ENCODE peak calls at places on chromosomes 5 and 9, in seven cellular contexts. X is transverse colon, I is breast epithelium, B is GM12878, C is Panc1, Y is prostate gland, K is HepG2. V is an unnamed sample.

GRCh38 chr5:161034456-161034855 is 182.4 kb upstream of the ATP10B start:
- DNase-seq in X (no peak), C (no peak), B (no peak), I (no peak), Y (no peak), K (no peak), V (no peak)

GRCh38 chr9:35193762-35194161 is 32.0 kb downstream of the UNC13B start:
- DNase-seq in K (peak; percentile 64), X (no peak), Y (no peak), B (no peak), C (no peak), I (no peak), V (no peak)

GRCh38 chr5:179119415-179120170 is 59.4 kb downstream of the ZNF354C start:
- DNase-seq in Y (no peak), I (no peak), X (no peak), B (no peak), K (no peak), C (no peak), V (peak; percentile 54)

GRCh38 chr5:82275267-82275664 is 2.9 kb downstream of the RPS23 start:
- DNase-seq in I (no peak), B (no peak), X (no peak), K (no peak), Y (no peak), C (no peak), V (no peak)

GRCh38 chr9:137083418-137084004 is 3.3 kb upstream of the MAN1B1 start:
- DNase-seq in Y (no peak), X (peak; percentile 42), C (peak; percentile 73), B (peak; percentile 66), K (peak; percentile 70), I (no peak), V (no peak)

GRCh38 chr5:6818594-6819512 is 105.6 kb downstream of the TENT4A start:
- DNase-seq in K (no peak), Y (no peak), C (no peak), X (no peak), B (no peak), I (no peak), V (no peak)

GRCh38 chr9:83199240-83199639 is 136.3 kb upstream of the RASEF start:
- DNase-seq in K (peak; percentile 44), B (no peak), C (no peak), I (peak; percentile 37), X (peak; percentile 33), Y (peak; percentile 54), V (no peak)

GRCh38 chr9:114779352-114779845 is 26.4 kb downstream of the TNFSF15 start:
- DNase-seq in K (no peak), I (peak; percentile 53), B (no peak), Y (peak; percentile 30), X (peak; percentile 94), C (peak; percentile 10), V (no peak)

GRCh38 chr9:73061131-73061530 is 90.5 kb upstream of the ANXA1 start:
- DNase-seq in K (no peak), X (no peak), I (no peak), B (no peak), Y (no peak), C (no peak), V (no peak)

GRCh38 chr5:52491071-52491828 is 296.5 kb upstream of the ITGA1 start:
- DNase-seq in B (no peak), C (no peak), K (no peak), Y (peak; percentile 10), I (no peak), X (no peak), V (no peak)

GRCh38 chr9:137797206-137798120 is 80.1 kb upstream of the CACNA1B start:
- DNase-seq in I (no peak), K (no peak), B (no peak), X (no peak), Y (no peak), C (no peak), V (no peak)

GRCh38 chr5:1791176-1791575 is 8.5 kb downstream of the MRPL36 start:
- DNase-seq in B (no peak), C (no peak), K (no peak), Y (no peak), X (no peak), I (no peak), V (peak; percentile 55)

GRCh38 chr9:112239284-112239683 is 64.2 kb upstream of the SUSD1 start:
- DNase-seq in K (no peak), C (no peak), I (no peak), X (peak; percentile 18), Y (no peak), B (no peak), V (no peak)

GRCh38 chr5:151779531-151780125 is 7.9 kb downstream of the G3BP1 start:
- DNase-seq in K (no peak), X (no peak), I (no peak), B (no peak), Y (no peak), C (no peak), V (no peak)
- H3K4me1 ChIP-seq in K (peaks cover 97% of the 10 kb centered on the region), X (peaks cover 6% of the 10 kb centered on the region), I (no peaks in the 10 kb centered on the region), B (peaks cover 13% of the 10 kb centered on the region), Y (peaks cover 3% of the 10 kb centered on the region), C (peaks cover 41% of the 10 kb centered on the region), V (peaks cover 97% of the 10 kb centered on the region)

GRCh38 chr5:172441262-172441751 is 13.0 kb downstream of the SH3PXD2B start:
- DNase-seq in C (no peak), B (no peak), I (no peak), Y (no peak), K (no peak), X (no peak), V (no peak)

GRCh38 chr5:172444110-172444510 is 10.2 kb downstream of the SH3PXD2B start:
- DNase-seq in X (no peak), C (no peak), Y (no peak), B (no peak), K (no peak), I (no peak), V (peak; percentile 16)

GRCh38 chr5:172444626-172445365 is 9.5 kb downstream of the SH3PXD2B start:
- DNase-seq in X (no peak), I (no peak), K (no peak), B (no peak), C (no peak), Y (no peak), V (peak; percentile 45)

GRCh38 chr5:172442592-172442991 is 11.7 kb downstream of the SH3PXD2B start:
- DNase-seq in X (no peak), B (no peak), C (no peak), Y (no peak), K (no peak), I (no peak), V (no peak)

DNA sequence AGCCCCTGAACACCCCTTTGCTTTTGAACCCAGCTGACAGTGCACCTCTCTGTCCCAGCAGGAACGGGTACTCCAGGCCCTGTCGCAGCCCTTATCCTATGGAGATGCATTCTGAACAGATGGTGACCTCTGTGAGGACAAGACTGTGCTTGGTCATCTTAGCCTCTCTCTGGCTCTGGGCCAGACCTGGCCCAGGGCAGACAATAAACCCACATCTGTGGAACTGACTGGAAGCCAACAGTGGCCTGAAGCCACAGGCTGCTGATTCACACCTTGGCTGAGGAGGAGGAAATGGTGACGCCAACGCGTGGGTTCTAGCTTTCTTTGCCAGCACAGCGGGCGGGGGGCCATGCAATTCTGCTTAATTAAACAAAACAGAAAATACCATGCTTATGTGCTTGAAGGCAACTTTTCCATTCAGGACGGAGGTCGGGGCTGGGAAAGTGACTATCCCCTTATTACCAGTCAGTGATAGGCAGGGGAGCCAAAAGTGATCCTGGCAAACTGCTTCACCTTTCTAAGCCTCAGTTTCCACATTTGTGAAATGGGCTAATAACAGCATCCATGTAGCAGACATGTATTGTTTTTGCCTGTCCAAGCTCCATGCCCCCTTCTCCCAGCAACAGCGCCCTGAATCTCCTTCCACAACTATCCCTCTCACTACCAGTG is 10.8 kb downstream of the SH3PXD2B start:
- DNase-seq in B (no peak), C (no peak), I (peak; percentile 91), K (no peak), X (peak; percentile 73), Y (peak; percentile 61), V (peak; percentile 70)
- TF ChIP-seq POLR2AphosphoS5 in B (no peak), C (peak; percentile 62), I (peak; percentile 99), K (no peak), X (peak; percentile 72), Y (peak; percentile 80), V (peak; percentile 40)

DNA sequence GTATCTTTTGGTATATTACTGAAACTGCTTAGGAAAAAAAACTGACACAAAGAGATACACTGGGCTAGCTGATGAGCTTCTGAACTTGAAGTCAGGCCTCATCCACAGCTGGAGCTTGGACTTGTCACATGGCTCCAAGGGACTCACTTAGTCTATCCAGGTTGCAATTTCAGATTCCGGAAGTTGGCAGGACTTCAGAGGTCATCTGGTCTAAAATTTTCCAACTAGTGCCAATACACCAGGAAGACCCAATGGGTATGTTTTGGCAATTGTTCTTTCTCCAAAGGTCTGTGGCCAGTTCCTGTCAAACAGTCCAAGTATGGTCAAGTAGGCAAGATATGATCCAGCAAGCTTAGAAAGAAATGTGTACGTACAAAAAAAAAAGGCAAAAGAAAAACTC is 36.7 kb downstream of the MRPS27 start:
- DNase-seq in K (no peak), B (no peak), I (no peak), X (no peak), C (no peak), Y (no peak), V (no peak)
- H3K4me1 ChIP-seq in K (peaks cover 42% of the 10 kb centered on the region), B (no peaks in the 10 kb centered on the region), I (no peaks in the 10 kb centered on the region), X (peaks cover 5% of the 10 kb centered on the region), C (peaks cover 11% of the 10 kb centered on the region), Y (no peaks in the 10 kb centered on the region), V (peaks cover 32% of the 10 kb centered on the region)

GRCh38 chr5:68433921-68434879 is 218.6 kb downstream of the PIK3R1 start:
- DNase-seq in I (peak; percentile 97), X (peak; percentile 71), Y (peak; percentile 41), C (peak; percentile 22), K (peak; percentile 70), B (peak; percentile 99), V (peak; percentile 95)
- TF ChIP-seq POLR2AphosphoS5 in I (peak; percentile 97), X (no peak), Y (peak; percentile 25), C (no peak), K (no peak), B (peak; percentile 60), V (peak; percentile 94)

GRCh38 chr5:124663101-124663506 is 83.3 kb downstream of the ZNF608 start:
- DNase-seq in Y (no peak), B (no peak), C (no peak), K (peak; percentile 95), X (no peak), I (no peak), V (no peak)

GRCh38 chr5:124664287-124664686 is 82.2 kb downstream of the ZNF608 start:
- DNase-seq in X (no peak), C (no peak), B (no peak), Y (no peak), I (no peak), K (no peak), V (no peak)

GRCh38 chr5:124661317-124662141 is 84.9 kb downstream of the ZNF608 start:
- DNase-seq in I (no peak), X (no peak), K (peak; percentile 99), C (no peak), Y (no peak), B (no peak), V (no peak)

GRCh38 chr5:124660229-124661093 is 86.0 kb downstream of the ZNF608 start:
- DNase-seq in B (no peak), X (no peak), I (peak; percentile 84), Y (no peak), K (no peak), C (no peak), V (no peak)

DNA sequence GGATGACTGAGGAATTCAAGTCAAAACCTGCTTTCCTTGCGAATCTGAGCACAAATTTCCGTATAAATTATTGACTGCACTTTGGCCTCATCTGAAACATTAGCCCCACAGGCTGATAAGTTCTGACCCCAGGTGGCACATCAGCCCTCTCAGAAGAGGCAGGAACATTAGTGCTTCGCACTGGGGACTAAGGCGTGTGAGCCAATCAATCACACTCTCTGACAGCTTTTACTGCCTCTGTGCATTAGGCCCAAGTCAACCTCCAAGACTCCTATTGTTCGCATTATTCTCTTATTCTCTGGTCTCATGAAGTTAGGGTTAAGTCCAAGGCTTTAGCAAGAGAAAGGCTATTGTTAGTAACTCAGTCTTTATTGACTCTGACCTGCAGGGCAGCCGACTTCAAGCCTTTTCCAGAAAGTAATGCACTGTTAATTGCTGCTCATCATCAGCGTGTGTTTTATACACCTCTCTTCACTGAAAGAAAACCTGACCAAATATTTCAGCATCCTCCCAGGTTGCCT is 84.1 kb downstream of the ZNF608 start:
- DNase-seq in Y (no peak), I (no peak), X (peak; percentile 47), B (no peak), C (no peak), K (no peak), V (no peak)
- H3K4me1 ChIP-seq in Y (peaks cover 8% of the 10 kb centered on the region), I (peaks cover 9% of the 10 kb centered on the region), X (peaks cover 22% of the 10 kb centered on the region), B (peaks cover 8% of the 10 kb centered on the region), C (peaks cover 100% of the 10 kb centered on the region), K (peaks cover 73% of the 10 kb centered on the region), V (peaks cover 20% of the 10 kb centered on the region)

V was measured in spleen.